ENCODE peak calls at places on chromosomes 3 and 15, in six cellular contexts. A is sigmoid colon, B is neuronal stem cell, P is hepatocyte, Y is stomach, S is BE2C. Z is an unnamed sample. For H3K9me3, the result is how much of the 10 kb centered on the place peaks cover.

GRCh38 chr3:100486808-100487207 is 5.6 kb upstream of the TMEM45A start:
- DNase-seq in A (no peak), B (no peak), P (no peak), Y (no peak), S (no peak), Z (no peak)

GRCh38 chr3:23270423-23270822 is 67.3 kb downstream of the UBE2E2 start:
- DNase-seq in A (no peak), B (no peak), P (no peak), Y (no peak), S (no peak), Z (no peak)

GRCh38 chr3:36774072-36774471 is 9.7 kb upstream of the DCLK3 start:
- DNase-seq in A (no peak), B (no peak), P (no peak), Y (no peak), S (no peak), Z (no peak)

GRCh38 chr15:52784799-52785671 is 5.1 kb downstream of the ONECUT1 start:
- DNase-seq in A (no peak), B (peak), P (no peak), Y (no peak), S (no peak), Z (no peak)

GRCh38 chr15:59473226-59473625 is 35.2 kb downstream of the FAM81A start:
- DNase-seq in A (no peak), B (no peak), P (no peak), Y (no peak), S (no peak), Z (no peak)

GRCh38 chr15:64137226-64137833 is 14.2 kb upstream of the SNX22 start:
- DNase-seq in A (peak), B (no peak), P (no peak), Y (no peak), S (no peak), Z (no peak)

GRCh38 chr3:111151438-111151837 is 79.8 kb downstream of the NECTIN3 start:
- DNase-seq in A (no peak), B (no peak), P (peak), Y (no peak), S (no peak), Z (no peak)

GRCh38 chr15:51775967-51776816 is 24.8 kb downstream of the TMOD2 start:
- DNase-seq in A (no peak), B (peak), P (peak), Y (peak), S (peak), Z (peak)

GRCh38 chr3:38581774-38582173 is 67.7 kb downstream of the SCN5A start:
- DNase-seq in A (no peak), B (no peak), P (no peak), Y (peak), S (no peak), Z (no peak)

GRCh38 chr3:108404409-108404808 is 106.0 kb downstream of the MYH15 start:
- DNase-seq in A (no peak), B (no peak), P (no peak), Y (no peak), S (no peak), Z (no peak)

GRCh38 chr3:188196232-188196990 is 42.5 kb downstream of the LPP start:
- DNase-seq in A (no peak), B (no peak), P (no peak), Y (no peak), S (no peak), Z (no peak)

GRCh38 chr3:57911588-57911987 is 96.6 kb upstream of the FLNB start:
- DNase-seq in A (no peak), B (no peak), P (no peak), Y (no peak), S (no peak), Z (no peak)

GRCh38 chr3:168100777-168101492 is 5.2 kb upstream of the GOLIM4 start:
- DNase-seq in A (no peak), B (no peak), P (no peak), Y (no peak), S (no peak), Z (no peak)

GRCh38 chr15:88258021-88258641 is 1.6 kb upstream of the NTRK3 start:
- DNase-seq in A (no peak), B (peak), P (peak), Y (no peak), S (peak), Z (no peak)

GRCh38 chr3:117619805-117620204 is 910.2 kb downstream of the TUSC7 start:
- DNase-seq in A (no peak), B (no peak), P (no peak), Y (no peak), S (no peak), Z (no peak)

GRCh38 chr3:100436951-100437350 is 35.6 kb downstream of the LNP1 start:
- DNase-seq in A (no peak), B (no peak), P (no peak), Y (no peak), S (no peak), Z (no peak)

GRCh38 chr3:172170310-172170709 is 130.9 kb downstream of the FNDC3B start:
- DNase-seq in A (no peak), B (no peak), P (no peak), Y (no peak), S (no peak), Z (no peak)

GRCh38 chr3:100603449-100603848 is 6.0 kb upstream of the ADGRG7 start:
- DNase-seq in A (no peak), B (no peak), P (peak), Y (no peak), S (peak), Z (no peak)

GRCh38 chr3:61908344-61908743 is 347.0 kb downstream of the PTPRG start:
- DNase-seq in A (no peak), B (no peak), P (no peak), Y (no peak), S (no peak), Z (no peak)

GRCh38 chr15:90610220-90610619 is 80.5 kb downstream of the CRTC3 start:
- DNase-seq in A (no peak), B (no peak), P (no peak), Y (no peak), S (no peak), Z (no peak)

GRCh38 chr3:159520638-159521037 is 468.0 kb upstream of the IL12A start:
- DNase-seq in A (no peak), B (no peak), P (no peak), Y (no peak), S (no peak), Z (no peak)

GRCh38 chr3:125350597-125350996 is 24.5 kb downstream of the ZNF148 start:
- DNase-seq in A (no peak), B (no peak), P (no peak), Y (no peak), S (no peak), Z (no peak)

GRCh38 chr3:196471551-196471950 is 32.0 kb downstream of the RNF168 start:
- DNase-seq in A (no peak), B (no peak), P (no peak), Y (no peak), S (no peak), Z (no peak)

GRCh38 chr3:195896361-195897080 is 11.8 kb downstream of the TNK2 start:
- DNase-seq in A (peak), B (no peak), P (peak), Y (no peak), S (peak), Z (no peak)

GRCh38 chr3:119125742-119126507 is 20.0 kb upstream of the TEX55 start:
- DNase-seq in A (no peak), B (no peak), P (no peak), Y (no peak), S (peak), Z (no peak)

GRCh38 chr3:69179740-69180372 is 57.5 kb upstream of the LMOD3 start:
- DNase-seq in A (no peak), B (no peak), P (no peak), Y (no peak), S (no peak), Z (no peak)

GRCh38 chr3:82217571-82217970 is 456.1 kb upstream of the GBE1 start:
- DNase-seq in A (no peak), B (no peak), P (no peak), Y (no peak), S (no peak), Z (no peak)

GRCh38 chr3:41682996-41683395 is 278.9 kb downstream of the ULK4 start:
- DNase-seq in A (no peak), B (no peak), P (no peak), Y (no peak), S (no peak), Z (no peak)
- H3K4me3 ChIP-seq in A (no peak), B (no peak), P (no peak), Y (no peak), S (no peak), Z (no peak)

GRCh38 chr3:98980915-98981596 is 79.6 kb upstream of the DCBLD2 start:
- DNase-seq in A (no peak), B (no peak), P (no peak), Y (no peak), S (no peak), Z (no peak)

GRCh38 chr3:98974442-98974841 is 72.9 kb upstream of the DCBLD2 start:
- DNase-seq in A (no peak), B (no peak), P (no peak), Y (no peak), S (no peak), Z (no peak)

GRCh38 chr3:98978068-98978811 is 76.7 kb upstream of the DCBLD2 start:
- DNase-seq in A (no peak), B (no peak), P (no peak), Y (no peak), S (no peak), Z (no peak)

GRCh38 chr3:98979296-98979695 is 77.8 kb upstream of the DCBLD2 start:
- DNase-seq in A (no peak), B (no peak), P (no peak), Y (no peak), S (no peak), Z (no peak)

DNA sequence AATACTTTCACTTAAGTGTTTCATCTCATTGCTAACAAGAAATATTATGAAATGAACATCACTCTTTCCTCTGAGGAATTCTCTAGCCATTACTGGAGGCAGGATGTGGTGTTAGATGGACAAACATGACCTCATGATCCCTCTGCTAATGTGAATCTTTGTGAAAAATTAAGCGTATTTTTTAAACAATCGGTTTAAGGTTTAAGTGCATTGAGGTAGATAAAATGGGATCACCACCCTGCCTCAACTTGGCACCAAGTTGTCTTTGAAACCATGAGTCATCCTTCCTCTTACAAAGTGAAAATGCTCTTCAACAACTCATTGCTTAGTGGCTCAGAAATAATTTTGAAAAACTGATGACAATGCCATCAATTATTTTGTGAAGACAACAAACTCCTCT is 76.0 kb upstream of the DCBLD2 start:
- DNase-seq in A (no peak), B (no peak), P (no peak), Y (no peak), S (no peak), Z (no peak)
- H3K9me3 ChIP-seq in A (under half), B (under half), P (under half), Y (under half), S (under half), Z (under half)

DNA sequence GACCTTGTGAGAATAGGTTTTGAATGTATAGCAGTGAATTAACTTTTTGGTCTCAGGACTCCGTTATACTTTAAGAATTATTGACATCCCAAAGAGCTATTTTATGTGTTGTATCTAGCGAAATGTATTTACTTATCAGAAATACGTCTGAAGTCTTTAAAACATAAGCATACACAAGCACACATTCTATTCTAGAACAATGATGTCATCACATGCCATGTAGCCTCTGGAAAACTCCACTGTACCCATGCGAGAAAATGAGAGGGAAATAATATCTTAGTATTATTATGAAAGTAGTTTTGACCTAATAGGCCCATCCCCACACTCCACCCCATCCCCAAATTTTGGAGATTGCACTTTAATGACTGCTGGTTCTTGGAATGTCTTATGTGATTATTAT is 1.5 kb downstream of the POLR2M start:
- DNase-seq in A (no peak), B (no peak), P (no peak), Y (no peak), S (no peak), Z (no peak)
- H3K4me3 ChIP-seq in A (peak), B (peak), P (peak), Y (peak), S (peak), Z (peak)

GRCh38 chr3:107028626-107029025 is 348.6 kb upstream of the CCDC54 start:
- DNase-seq in A (no peak), B (no peak), P (no peak), Y (no peak), S (no peak), Z (no peak)

GRCh38 chr3:107024481-107025153 is 352.6 kb upstream of the CCDC54 start:
- DNase-seq in A (no peak), B (no peak), P (no peak), Y (no peak), S (peak), Z (no peak)

GRCh38 chr3:107028086-107028485 is 349.2 kb upstream of the CCDC54 start:
- DNase-seq in A (no peak), B (no peak), P (no peak), Y (no peak), S (no peak), Z (no peak)

DNA sequence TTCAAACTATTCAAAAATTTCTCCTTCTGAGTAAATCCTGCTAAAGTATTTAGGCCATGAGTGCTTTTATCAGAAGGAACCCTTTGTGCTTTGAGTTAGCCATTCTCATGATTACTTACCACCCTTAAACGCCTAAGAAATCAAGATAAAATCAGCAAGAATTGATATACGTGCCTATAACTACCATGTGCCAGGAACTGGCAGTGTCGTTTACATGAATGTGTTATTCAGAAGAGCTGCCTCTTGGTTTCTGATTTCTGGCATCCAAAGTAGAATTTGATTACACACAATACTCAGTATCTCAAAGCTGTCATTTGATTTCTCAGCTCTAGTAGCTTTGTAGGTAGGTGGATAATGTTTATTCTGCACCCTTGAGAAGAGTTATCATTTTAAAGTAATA is 351.3 kb upstream of the CCDC54 start:
- DNase-seq in A (no peak), B (no peak), P (no peak), Y (no peak), S (no peak), Z (no peak)
- H3K9me3 ChIP-seq in A (under half), B (under half), P (under half), Y (under half), S (under half), Z (under half)

GRCh38 chr3:46884427-46884826 is 6.9 kb downstream of the PTH1R start:
- DNase-seq in A (no peak), B (no peak), P (no peak), Y (no peak), S (no peak), Z (no peak)
- H3K4me3 ChIP-seq in A (no peak), B (no peak), P (no peak), Y (no peak), S (no peak), Z (no peak)

GRCh38 chr3:6671363-6671762 is 189.6 kb upstream of the GRM7 start:
- DNase-seq in A (no peak), B (no peak), P (no peak), Y (no peak), S (no peak), Z (no peak)

DNA sequence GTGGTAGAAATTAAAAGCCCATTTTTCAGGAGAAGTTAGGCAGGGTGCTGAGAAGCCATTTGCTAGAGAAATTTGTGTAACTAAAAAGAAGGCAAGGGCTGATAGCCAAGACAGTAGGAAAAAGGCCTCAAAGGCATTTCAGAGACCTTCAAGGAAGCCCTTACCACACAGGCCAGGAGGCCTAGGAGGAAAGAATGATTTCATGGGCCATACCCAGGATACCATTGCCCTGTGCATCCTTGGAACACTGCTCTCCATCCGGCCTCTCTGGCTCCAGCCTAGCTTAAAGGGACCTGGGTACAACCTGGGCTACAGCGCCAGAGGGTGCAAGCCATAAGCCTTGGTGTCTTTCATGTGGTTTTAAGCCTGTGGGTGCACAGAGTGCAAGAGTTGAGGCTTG is 193.6 kb upstream of the GRM7 start:
- DNase-seq in A (no peak), B (no peak), P (no peak), Y (no peak), S (no peak), Z (no peak)
- H3K9me3 ChIP-seq in A (under half), B (under half), P (under half), Y (under half), S (under half), Z (under half)

GRCh38 chr3:107367353-107367752 is 9.9 kb upstream of the CCDC54 start:
- DNase-seq in A (no peak), B (no peak), P (no peak), Y (no peak), S (no peak), Z (no peak)

GRCh38 chr3:107365051-107365450 is 12.2 kb upstream of the CCDC54 start:
- DNase-seq in A (no peak), B (no peak), P (no peak), Y (no peak), S (no peak), Z (no peak)

GRCh38 chr3:107369791-107370190 is 7.4 kb upstream of the CCDC54 start:
- DNase-seq in A (no peak), B (no peak), P (no peak), Y (no peak), S (no peak), Z (no peak)

GRCh38 chr3:107368999-107369398 is 8.2 kb upstream of the CCDC54 start:
- DNase-seq in A (no peak), B (no peak), P (no peak), Y (no peak), S (no peak), Z (no peak)

GRCh38 chr3:107366766-107367165 is 10.5 kb upstream of the CCDC54 start:
- DNase-seq in A (no peak), B (no peak), P (no peak), Y (no peak), S (no peak), Z (no peak)
- H3K4me3 ChIP-seq in A (no peak), B (no peak), P (no peak), Y (no peak), S (no peak), Z (no peak)

Z was measured in CD4-positive, alpha-beta memory T cell.